ENCODE peak calls at places on chromosomes 4 and X, in six cellular contexts. N, D, B, L, C and Q are unnamed samples.

GRCh38 chr4:5143940-5144339 is 92.7 kb downstream of the STK32B start:
- DNase-seq in D (no peak), N (peak; percentile 23), C (no peak), B (no peak), L (no peak), Q (no peak)

GRCh38 chr4:48483777-48484493 is 792 bp downstream of the SLC10A4 start:
- DNase-seq in B (no peak), N (no peak), L (peak; percentile 75), D (no peak), C (no peak), Q (no peak)

GRCh38 chrX:53544936-53545335 is 110.8 kb upstream of the HSD17B10 start:
- DNase-seq in C (no peak), N (no peak), L (no peak), B (no peak), D (no peak), Q (no peak)

GRCh38 chr4:115090483-115091075 is 22.8 kb downstream of the NDST4 start:
- DNase-seq in C (peak; percentile 56), D (peak; percentile 58), B (no peak), N (no peak), L (no peak), Q (no peak)

GRCh38 chr4:183580849-183581248 is 76.0 kb downstream of the ING2 start:
- DNase-seq in C (no peak), N (no peak), L (no peak), B (no peak), D (no peak), Q (no peak)

GRCh38 chr4:24488399-24489164 is 95.8 kb downstream of the DHX15 start:
- DNase-seq in B (peak; percentile 82), C (peak; percentile 62), L (peak; percentile 92), N (peak; percentile 72), D (peak; percentile 75), Q (peak; percentile 76)

GRCh38 chr4:186918466-186918865 is 194.8 kb upstream of the FAT1 start:
- DNase-seq in L (no peak), B (no peak), N (no peak), C (no peak), D (no peak), Q (no peak)

GRCh38 chr4:119746951-119747350 is 118.3 kb upstream of the PDE5A start:
- DNase-seq in D (no peak), L (no peak), C (no peak), B (no peak), N (peak; percentile 22), Q (no peak)

GRCh38 chr4:48139688-48140087 is 5.6 kb upstream of the TXK start:
- DNase-seq in N (no peak), D (peak; percentile 39), B (no peak), C (no peak), L (no peak), Q (no peak)

GRCh38 chr4:82469776-82470345 is 39.5 kb downstream of the ENOPH1 start:
- DNase-seq in B (no peak), N (no peak), C (no peak), D (no peak), L (no peak), Q (no peak)

GRCh38 chr4:138330531-138330930 is 88.4 kb upstream of the SLC7A11 start:
- DNase-seq in N (no peak), L (no peak), D (no peak), C (no peak), B (no peak), Q (no peak)

GRCh38 chr4:184383497-184384055 is 90.8 kb downstream of the IRF2 start:
- DNase-seq in N (peak; percentile 25), D (peak; percentile 90), C (no peak), B (peak; percentile 53), L (no peak), Q (no peak)

GRCh38 chr4:8123389-8123788 is 35.2 kb downstream of the ABLIM2 start:
- DNase-seq in L (no peak), N (peak; percentile 72), D (no peak), C (no peak), B (no peak), Q (peak; percentile 53)

GRCh38 chrX:110082156-110082555 is 79.2 kb downstream of the TMEM164 start:
- DNase-seq in L (no peak), D (peak; percentile 67), N (no peak), C (no peak), B (no peak), Q (no peak)

DNA sequence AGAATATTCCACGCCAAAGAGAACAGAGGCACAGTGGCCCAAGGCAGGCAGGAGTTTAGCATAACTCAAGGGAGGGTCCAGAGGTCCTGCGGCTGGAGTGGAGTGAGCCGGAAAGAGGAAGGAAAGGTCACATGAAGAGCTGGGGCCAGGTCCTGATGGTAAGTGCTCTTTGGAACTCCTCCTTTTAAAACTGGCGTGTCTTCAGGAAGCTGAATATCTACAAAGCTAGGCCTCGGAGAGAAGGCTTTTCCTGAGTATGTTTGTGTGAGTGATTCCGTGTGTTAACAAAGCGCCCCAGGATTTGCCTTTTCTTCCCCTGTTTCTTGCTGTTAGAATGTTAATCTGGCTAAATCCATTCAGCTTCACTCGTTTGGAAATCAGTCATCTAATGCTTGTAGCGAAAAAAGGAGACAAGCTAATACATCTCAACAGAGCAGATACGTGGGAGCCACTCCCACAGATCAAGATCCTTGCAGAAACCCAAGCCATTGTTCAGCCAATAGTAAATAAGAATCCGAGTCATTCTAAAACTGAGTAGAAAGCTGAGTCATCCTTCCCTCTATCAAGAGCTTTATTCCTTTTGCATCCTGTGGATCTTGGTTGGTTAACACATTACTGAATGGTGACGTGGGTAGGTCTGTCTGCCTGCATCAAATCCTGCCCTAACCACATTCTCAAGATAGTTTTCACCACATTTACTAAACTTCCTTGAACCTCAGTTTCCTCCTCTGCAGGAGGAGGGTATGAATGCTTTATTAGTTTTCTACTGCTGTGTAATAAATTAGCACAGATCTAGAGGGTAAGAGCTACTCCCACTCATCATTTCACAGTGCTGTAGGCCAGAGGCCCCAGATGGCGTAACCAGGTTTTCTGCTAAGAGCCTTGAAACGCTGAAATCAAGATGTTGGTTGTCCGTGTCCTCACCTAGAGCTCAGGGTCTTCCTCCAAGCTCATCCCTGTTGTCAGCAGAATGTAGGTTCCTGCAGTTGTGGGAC is 43.2 kb upstream of the RBM47 start:
- DNase-seq in B (no peak), D (peak; percentile 83), N (no peak), L (no peak), C (no peak), Q (peak; percentile 15)
- H3K4me3 ChIP-seq in B (no peak overlapping the region), D (no peak overlapping the region), N (no peak overlapping the region), L (no peak overlapping the region), C (no peak overlapping the region), Q (no peak overlapping the region)

GRCh38 chrX:102154900-102155805 is 624 bp downstream of the BEX5 start:
- DNase-seq in D (no peak), N (no peak), B (peak; percentile 18), L (peak; percentile 72), C (no peak), Q (no peak)

GRCh38 chrX:102155806-102156179 is at the start of gene BEX5:
- DNase-seq in D (peak; percentile 28), C (no peak), N (peak; percentile 64), B (peak; percentile 66), L (peak; percentile 83), Q (peak; percentile 28)

DNA sequence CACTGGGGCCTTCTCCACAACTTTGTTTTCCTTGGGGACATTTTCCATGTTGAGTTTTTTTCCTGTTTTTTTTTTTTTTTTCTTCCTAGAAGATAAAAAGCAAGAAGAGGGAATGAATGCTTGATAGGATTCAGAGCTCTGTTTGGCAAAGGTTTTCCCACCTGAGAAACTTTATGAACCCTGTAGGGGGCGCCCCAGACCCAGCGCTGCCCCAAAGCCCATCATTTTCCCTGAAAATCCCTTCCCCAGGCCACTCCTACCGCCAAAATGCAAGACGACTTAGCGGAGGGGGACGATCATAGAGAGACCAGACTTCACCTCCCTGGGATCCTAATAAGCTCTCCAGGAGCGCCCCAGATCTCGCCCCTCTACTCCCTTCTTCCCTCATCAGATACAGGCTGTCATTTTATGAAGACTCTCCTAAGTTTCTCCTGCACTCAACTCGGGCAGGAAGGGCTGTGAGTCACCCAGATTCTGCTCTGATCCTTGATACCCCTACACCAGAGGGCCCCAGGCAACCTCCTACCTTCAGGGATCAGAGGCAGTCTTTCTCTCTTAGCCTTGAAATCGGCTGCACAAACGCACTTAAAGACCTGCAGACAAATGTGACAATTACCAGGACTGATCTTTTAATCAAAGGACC is 1.4 kb downstream of the BEX5 start:
- DNase-seq in D (no peak), C (no peak), B (peak; percentile 17), N (no peak), L (no peak), Q (no peak)
- H3K4me3 ChIP-seq in D (peak overlapping the region; percentile 62), C (no peak overlapping the region), B (no peak overlapping the region), N (no peak overlapping the region), L (no peak overlapping the region), Q (no peak overlapping the region)

GRCh38 chr4:130563185-130563890 is 1467.4 kb downstream of the C4orf33 start:
- DNase-seq in C (no peak), D (peak; percentile 49), L (peak; percentile 75), B (peak; percentile 16), N (peak; percentile 27), Q (peak; percentile 20)

GRCh38 chr4:130568746-130569145 is 1472.8 kb downstream of the C4orf33 start:
- DNase-seq in D (no peak), B (no peak), L (no peak), C (peak; percentile 21), N (no peak), Q (no peak)

GRCh38 chr4:130559268-130559667 is 1463.3 kb downstream of the C4orf33 start:
- DNase-seq in C (no peak), B (no peak), L (no peak), D (no peak), N (no peak), Q (no peak)

DNA sequence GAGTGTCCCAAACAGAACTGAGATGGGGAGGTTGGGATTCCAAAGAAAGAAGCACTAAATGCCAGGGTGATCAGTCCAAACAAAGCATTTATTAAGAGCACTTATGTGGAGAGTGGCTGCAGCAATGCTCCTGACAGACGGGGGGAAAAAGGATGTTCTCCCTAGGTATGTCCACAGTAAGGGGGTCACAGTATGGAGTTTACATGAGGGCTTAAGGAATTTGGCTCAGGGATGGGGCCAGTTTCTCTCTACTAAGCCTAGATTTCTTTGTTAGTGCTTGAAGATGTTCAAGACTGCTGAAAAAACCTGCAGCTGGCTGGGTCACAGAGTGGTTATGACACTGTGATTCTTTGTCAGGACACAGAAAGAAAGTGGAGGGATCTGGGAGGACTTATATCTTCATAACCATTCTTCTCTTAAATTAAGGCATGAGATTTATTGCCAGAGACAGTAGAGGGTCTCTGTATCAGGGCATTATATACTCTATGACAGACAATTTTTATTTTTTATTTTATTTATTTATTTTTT is 1468.0 kb downstream of the C4orf33 start:
- DNase-seq in N (no peak), B (no peak), L (no peak), C (no peak), D (no peak), Q (no peak)
- H3K4me3 ChIP-seq in N (peak overlapping the region; percentile 43), B (no peak overlapping the region), L (peak overlapping the region; percentile 24), C (no peak overlapping the region), D (peak overlapping the region; percentile 67), Q (peak overlapping the region; percentile 39)

GRCh38 chr4:182449960-182450359 is 206.8 kb downstream of the TENM3 start:
- DNase-seq in N (no peak), C (no peak), B (no peak), L (no peak), D (no peak), Q (no peak)
- H3K4me3 ChIP-seq in N (peak overlapping the region; percentile 72), C (no peak overlapping the region), B (no peak overlapping the region), L (no peak overlapping the region), D (peak overlapping the region; percentile 70), Q (peak overlapping the region; percentile 86)